ENCODE peak calls at places on chromosomes 2 and 18, in four cellular contexts. One of them, this sample, is unnamed.

GRCh38 chr2:4792126-4792525 is 900.1 kb upstream of the SOX11 start:
- DNase-seq in brain microvascular endothelial cell: no peak
- DNase-seq in tibial artery: no peak
- DNase-seq in upper lobe of left lung: no peak
- DNase-seq in this sample: no peak

GRCh38 chr2:237604960-237605359 is 14.4 kb upstream of the RAB17 start:
- DNase-seq in brain microvascular endothelial cell: no peak
- DNase-seq in tibial artery: no peak
- DNase-seq in upper lobe of left lung: no peak
- DNase-seq in this sample: no peak

GRCh38 chr18:59691046-59691395 is 6.2 kb downstream of the CCBE1 start:
- DNase-seq in brain microvascular endothelial cell: peak; percentile 82
- DNase-seq in tibial artery: no peak
- DNase-seq in upper lobe of left lung: no peak
- DNase-seq in this sample: no peak

GRCh38 chr2:74199871-74200305 is 1.5 kb downstream of the MTHFD2 start:
- DNase-seq in brain microvascular endothelial cell: no peak
- DNase-seq in tibial artery: no peak
- DNase-seq in upper lobe of left lung: no peak
- DNase-seq in this sample: peak; percentile 76

GRCh38 chr18:39773656-39774055 is 2181.4 kb upstream of the PIK3C3 start:
- DNase-seq in brain microvascular endothelial cell: no peak
- DNase-seq in tibial artery: no peak
- DNase-seq in upper lobe of left lung: no peak
- DNase-seq in this sample: no peak

GRCh38 chr2:191569025-191569424 is 108.9 kb upstream of the NABP1 start:
- DNase-seq in brain microvascular endothelial cell: no peak
- DNase-seq in tibial artery: no peak
- DNase-seq in upper lobe of left lung: no peak
- DNase-seq in this sample: no peak

GRCh38 chr2:127103243-127104165 is 3.5 kb downstream of the BIN1 start:
- DNase-seq in brain microvascular endothelial cell: no peak
- DNase-seq in tibial artery: peak; percentile 60
- DNase-seq in upper lobe of left lung: no peak
- DNase-seq in this sample: no peak

GRCh38 chr2:64567473-64567872 is 43.3 kb downstream of the AFTPH start:
- DNase-seq in brain microvascular endothelial cell: no peak
- DNase-seq in tibial artery: no peak
- DNase-seq in upper lobe of left lung: no peak
- DNase-seq in this sample: no peak

GRCh38 chr2:236806133-236806532 is 236.5 kb downstream of the ACKR3 start:
- DNase-seq in brain microvascular endothelial cell: no peak
- DNase-seq in tibial artery: no peak
- DNase-seq in upper lobe of left lung: no peak
- DNase-seq in this sample: no peak

GRCh38 chr2:7014201-7014640 is 97.0 kb downstream of the RNF144A start:
- DNase-seq in brain microvascular endothelial cell: peak; percentile 23
- DNase-seq in tibial artery: no peak
- DNase-seq in upper lobe of left lung: no peak
- DNase-seq in this sample: no peak

GRCh38 chr2:230602562-230603230 is 109.9 kb upstream of the CAB39 start:
- DNase-seq in brain microvascular endothelial cell: no peak
- DNase-seq in tibial artery: no peak
- DNase-seq in upper lobe of left lung: no peak
- DNase-seq in this sample: no peak

GRCh38 chr2:138445227-138445626 is 56.3 kb upstream of the SPOPL start:
- DNase-seq in brain microvascular endothelial cell: no peak
- DNase-seq in tibial artery: no peak
- DNase-seq in upper lobe of left lung: no peak
- DNase-seq in this sample: no peak

GRCh38 chr18:80193701-80194100 is 53.6 kb downstream of the PARD6G start:
- DNase-seq in brain microvascular endothelial cell: no peak
- DNase-seq in tibial artery: no peak
- DNase-seq in upper lobe of left lung: no peak
- DNase-seq in this sample: no peak

GRCh38 chr2:8412082-8412481 is 269.8 kb upstream of the ID2 start:
- DNase-seq in brain microvascular endothelial cell: no peak
- DNase-seq in tibial artery: no peak
- DNase-seq in upper lobe of left lung: no peak
- DNase-seq in this sample: no peak

GRCh38 chr2:167579826-167580225 is 667.6 kb downstream of the STK39 start:
- DNase-seq in brain microvascular endothelial cell: no peak
- DNase-seq in tibial artery: no peak
- DNase-seq in upper lobe of left lung: no peak
- DNase-seq in this sample: no peak

GRCh38 chr2:220556658-220557057 is 929.2 kb downstream of the SLC4A3 start:
- DNase-seq in brain microvascular endothelial cell: peak; percentile 71
- DNase-seq in tibial artery: no peak
- DNase-seq in upper lobe of left lung: no peak
- DNase-seq in this sample: no peak

GRCh38 chr2:128280901-128281321 is 37.8 kb downstream of the HS6ST1 start:
- DNase-seq in brain microvascular endothelial cell: no peak
- DNase-seq in tibial artery: peak; percentile 71
- DNase-seq in upper lobe of left lung: no peak
- DNase-seq in this sample: peak; percentile 64

GRCh38 chr2:105252271-105252670 is 10.7 kb downstream of the GPR45 start:
- DNase-seq in brain microvascular endothelial cell: no peak
- DNase-seq in tibial artery: no peak
- DNase-seq in upper lobe of left lung: no peak
- DNase-seq in this sample: no peak

GRCh38 chr18:46452820-46453219 is 204.2 kb downstream of the LOXHD1 start:
- DNase-seq in brain microvascular endothelial cell: no peak
- DNase-seq in tibial artery: no peak
- DNase-seq in upper lobe of left lung: no peak
- DNase-seq in this sample: no peak

GRCh38 chr18:47953471-47953931 is 23.0 kb upstream of the SMAD2 start:
- DNase-seq in brain microvascular endothelial cell: no peak
- DNase-seq in tibial artery: peak; percentile 84
- DNase-seq in upper lobe of left lung: no peak
- DNase-seq in this sample: peak; percentile 13

GRCh38 chr18:26301681-26302080 is 75.4 kb downstream of the TAF4B start:
- DNase-seq in brain microvascular endothelial cell: peak; percentile 39
- DNase-seq in tibial artery: no peak
- DNase-seq in upper lobe of left lung: no peak
- DNase-seq in this sample: no peak

GRCh38 chr2:134774074-134774742 is 55.4 kb upstream of the TMEM163 start:
- DNase-seq in brain microvascular endothelial cell: peak; percentile 22
- DNase-seq in tibial artery: no peak
- DNase-seq in upper lobe of left lung: no peak
- DNase-seq in this sample: no peak

GRCh38 chr2:212548459-212548815 is 9.8 kb upstream of the ERBB4 start:
- DNase-seq in brain microvascular endothelial cell: peak; percentile 56
- DNase-seq in tibial artery: no peak
- DNase-seq in upper lobe of left lung: no peak
- DNase-seq in this sample: peak; percentile 64

GRCh38 chr2:114008720-114009119 is 118.8 kb downstream of the ACTR3 start:
- DNase-seq in brain microvascular endothelial cell: no peak
- DNase-seq in tibial artery: no peak
- DNase-seq in upper lobe of left lung: no peak
- DNase-seq in this sample: no peak

GRCh38 chr2:142872900-142873724 is 4.4 kb upstream of the KYNU start:
- DNase-seq in brain microvascular endothelial cell: peak; percentile 73
- DNase-seq in tibial artery: no peak
- DNase-seq in upper lobe of left lung: no peak
- DNase-seq in this sample: no peak

GRCh38 chr2:109009920-109010610 is 21.0 kb upstream of the EDAR start:
- DNase-seq in brain microvascular endothelial cell: peak; percentile 46
- DNase-seq in tibial artery: no peak
- DNase-seq in upper lobe of left lung: no peak
- DNase-seq in this sample: no peak

GRCh38 chr2:197937804-197938203 is 133.4 kb downstream of the PLCL1 start:
- DNase-seq in brain microvascular endothelial cell: no peak
- DNase-seq in tibial artery: no peak
- DNase-seq in upper lobe of left lung: no peak
- DNase-seq in this sample: no peak

GRCh38 chr18:67951166-67951565 is 434.6 kb upstream of the DSEL start:
- DNase-seq in brain microvascular endothelial cell: no peak
- DNase-seq in tibial artery: no peak
- DNase-seq in upper lobe of left lung: no peak
- DNase-seq in this sample: no peak

GRCh38 chr2:222774941-222775340 is 85.9 kb upstream of the ACSL3 start:
- DNase-seq in brain microvascular endothelial cell: no peak
- DNase-seq in tibial artery: no peak
- DNase-seq in upper lobe of left lung: no peak
- DNase-seq in this sample: no peak

GRCh38 chr2:10547011-10547410 is 98.9 kb upstream of the ODC1 start:
- DNase-seq in brain microvascular endothelial cell: peak; percentile 21
- DNase-seq in tibial artery: no peak
- DNase-seq in upper lobe of left lung: no peak
- DNase-seq in this sample: no peak

GRCh38 chr2:55887351-55887750 is 36.2 kb downstream of the EFEMP1 start:
- DNase-seq in brain microvascular endothelial cell: no peak
- DNase-seq in tibial artery: no peak
- DNase-seq in upper lobe of left lung: no peak
- DNase-seq in this sample: no peak

GRCh38 chr2:40343904-40344303 is 108.0 kb downstream of the SLC8A1 start:
- DNase-seq in brain microvascular endothelial cell: peak; percentile 84
- DNase-seq in tibial artery: no peak
- DNase-seq in upper lobe of left lung: no peak
- DNase-seq in this sample: no peak

GRCh38 chr2:153499439-153499838 is 20.9 kb upstream of the RPRM start:
- DNase-seq in brain microvascular endothelial cell: no peak
- DNase-seq in tibial artery: no peak
- DNase-seq in upper lobe of left lung: peak; percentile 8
- DNase-seq in this sample: no peak

DNA sequence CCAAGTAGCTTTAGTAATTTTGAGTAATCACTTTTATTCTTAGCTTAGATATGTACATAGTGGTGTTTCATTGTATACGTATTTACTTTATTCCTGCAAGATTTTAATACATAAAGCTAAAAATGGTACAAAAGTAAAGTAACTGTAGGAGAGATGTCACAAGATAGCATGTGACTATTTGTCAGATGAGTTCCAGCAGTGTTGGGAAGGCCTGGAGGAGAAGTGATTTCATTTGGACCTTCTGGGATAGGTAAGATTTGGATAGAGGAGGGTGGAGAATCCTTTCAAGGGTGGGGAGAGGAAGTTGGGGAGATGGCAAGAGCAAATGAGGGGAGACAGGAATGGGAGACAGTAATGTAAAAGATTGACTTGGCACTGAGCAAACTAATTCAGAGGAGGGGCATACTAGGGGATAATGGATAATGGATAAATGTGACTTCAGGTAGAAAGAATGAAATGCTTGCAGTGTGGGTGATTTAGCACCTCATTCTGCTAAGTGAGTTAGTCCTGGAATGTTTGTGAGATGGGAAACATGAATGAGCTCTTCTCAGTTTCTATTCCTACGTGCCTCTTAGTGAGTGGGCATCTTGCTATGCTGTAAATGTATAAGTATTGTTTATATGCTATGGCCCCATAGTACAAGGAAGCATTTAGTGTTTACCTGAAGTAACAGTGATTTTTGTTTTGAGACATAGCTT is 10.5 kb downstream of the WDR43 start:
- DNase-seq in brain microvascular endothelial cell: no peak
- DNase-seq in tibial artery: no peak
- DNase-seq in upper lobe of left lung: no peak
- DNase-seq in this sample: no peak
- H3K36me3 ChIP-seq in brain microvascular endothelial cell: peaks cover 46% of the 10 kb centered on the region
- H3K36me3 ChIP-seq in tibial artery: peaks cover 62% of the 10 kb centered on the region
- H3K36me3 ChIP-seq in upper lobe of left lung: peaks cover 2% of the 10 kb centered on the region
- H3K36me3 ChIP-seq in this sample: peaks cover 33% of the 10 kb centered on the region

GRCh38 chr2:240596491-240596931 is 10.0 kb downstream of the CAPN10 start:
- DNase-seq in brain microvascular endothelial cell: no peak
- DNase-seq in tibial artery: peak; percentile 90
- DNase-seq in upper lobe of left lung: peak; percentile 77
- DNase-seq in this sample: peak; percentile 16

GRCh38 chr2:240594511-240595380 is 8.2 kb downstream of the CAPN10 start:
- DNase-seq in brain microvascular endothelial cell: no peak
- DNase-seq in tibial artery: peak; percentile 64
- DNase-seq in upper lobe of left lung: peak; percentile 81
- DNase-seq in this sample: peak; percentile 6

GRCh38 chr2:240597054-240597418 is 10.5 kb downstream of the CAPN10 start:
- DNase-seq in brain microvascular endothelial cell: no peak
- DNase-seq in tibial artery: peak; percentile 63
- DNase-seq in upper lobe of left lung: peak; percentile 44
- DNase-seq in this sample: no peak

GRCh38 chr2:240596080-240596460 is 9.5 kb downstream of the CAPN10 start:
- DNase-seq in brain microvascular endothelial cell: no peak
- DNase-seq in tibial artery: peak; percentile 62
- DNase-seq in upper lobe of left lung: peak; percentile 54
- DNase-seq in this sample: peak; percentile 5

DNA sequence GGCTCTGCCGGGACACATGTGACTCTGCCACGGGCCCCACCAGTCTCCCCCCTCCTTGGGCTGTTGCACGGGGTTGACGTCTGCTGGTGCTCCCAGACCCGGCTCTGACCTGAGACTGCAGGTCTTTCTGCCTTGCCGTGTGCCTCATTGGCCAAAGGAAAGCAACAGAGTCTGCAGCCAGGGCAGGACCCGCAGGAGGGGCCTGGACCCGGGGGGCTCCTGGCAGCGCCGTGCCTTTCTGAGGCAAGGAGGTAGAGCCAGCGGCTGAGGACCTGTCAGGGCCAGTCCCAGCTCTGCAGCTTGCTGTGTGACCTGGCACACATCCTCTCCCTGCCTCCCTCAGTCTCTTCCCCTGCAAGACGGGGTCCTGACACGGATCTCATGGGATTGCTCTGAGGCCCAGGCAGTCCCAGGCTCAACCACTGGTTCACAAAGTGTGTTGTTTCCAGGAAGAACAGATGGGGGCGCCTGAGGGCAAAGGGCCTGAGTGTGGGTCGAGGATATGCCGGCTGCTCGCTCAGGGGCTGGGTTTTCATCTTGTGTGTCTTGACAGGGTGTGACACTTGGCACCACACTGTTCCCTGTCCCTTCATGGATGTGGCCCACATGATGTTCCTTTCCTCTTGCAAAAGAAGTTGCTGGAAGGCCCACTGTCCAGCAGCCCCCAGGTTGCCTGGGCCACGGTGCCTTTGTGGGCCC is 9.0 kb downstream of the CAPN10 start:
- DNase-seq in brain microvascular endothelial cell: peak; percentile 42
- DNase-seq in tibial artery: peak; percentile 53
- DNase-seq in upper lobe of left lung: peak; percentile 32
- DNase-seq in this sample: peak; percentile 63
- TF ChIP-seq CTCF in brain microvascular endothelial cell: peak; percentile 56
- TF ChIP-seq CTCF in tibial artery: no peak
- TF ChIP-seq CTCF in upper lobe of left lung: peak; percentile 20
- TF ChIP-seq CTCF in this sample: no peak

GRCh38 chr2:17879913-17880274 is 1.4 kb downstream of the KCNS3 start:
- DNase-seq in brain microvascular endothelial cell: no peak
- DNase-seq in tibial artery: no peak
- DNase-seq in upper lobe of left lung: no peak
- DNase-seq in this sample: no peak
- H3K4me3 ChIP-seq in brain microvascular endothelial cell: peak overlapping the region; percentile 81
- H3K4me3 ChIP-seq in tibial artery: peak overlapping the region; percentile 60
- H3K4me3 ChIP-seq in upper lobe of left lung: peak overlapping the region; percentile 84
- H3K4me3 ChIP-seq in this sample: peak overlapping the region; percentile 93

DNA sequence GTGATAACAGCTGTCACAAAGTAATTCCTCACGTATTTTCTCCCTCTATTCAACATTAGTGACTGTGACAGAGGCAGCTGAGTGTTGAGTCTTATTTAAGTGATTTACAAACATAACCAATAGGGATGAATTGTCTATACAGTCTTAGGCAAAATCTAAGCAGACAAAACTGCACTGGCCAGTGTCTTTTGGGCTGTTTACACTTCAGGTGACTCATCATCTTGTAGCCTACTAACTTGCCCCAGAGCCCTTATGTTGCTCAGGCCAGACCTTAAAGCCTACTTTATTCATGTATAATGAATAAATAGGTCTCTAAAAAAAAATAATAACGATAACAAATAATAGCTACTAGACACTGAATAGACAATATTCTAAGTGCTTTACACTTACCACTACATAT is 17.2 kb downstream of the THOC1 start:
- DNase-seq in brain microvascular endothelial cell: no peak
- DNase-seq in tibial artery: no peak
- DNase-seq in upper lobe of left lung: no peak
- DNase-seq in this sample: no peak
- H3K36me3 ChIP-seq in brain microvascular endothelial cell: peaks cover 11% of the 10 kb centered on the region
- H3K36me3 ChIP-seq in tibial artery: peaks cover 93% of the 10 kb centered on the region
- H3K36me3 ChIP-seq in upper lobe of left lung: peaks cover 12% of the 10 kb centered on the region
- H3K36me3 ChIP-seq in this sample: peaks cover 91% of the 10 kb centered on the region